ENCODE peak calls at places on chromosomes 7 and 10, in five cellular contexts. N, J, S, F and D are unnamed samples.

GRCh38 chr10:64271983-64272382 is 750.8 kb downstream of the REEP3 start:
- DNase-seq in J (no peak), N (no peak), S (no peak), F (no peak), D (no peak)

GRCh38 chr10:91603931-91604331 is 28.9 kb downstream of the PPP1R3C start:
- DNase-seq in S (peak; percentile 79), J (no peak), N (no peak), F (no peak), D (peak; percentile 86)

GRCh38 chr10:29256531-29256930 is 32.3 kb upstream of the LYZL1 start:
- DNase-seq in N (no peak), J (no peak), S (no peak), F (no peak), D (no peak)

GRCh38 chr7:141950796-141951195 is 4.0 kb upstream of the CLEC5A start:
- DNase-seq in N (no peak), J (no peak), S (no peak), F (no peak), D (no peak)

GRCh38 chr10:30587522-30588031 is 42.0 kb downstream of the LYZL2 start:
- DNase-seq in N (no peak), S (peak; percentile 15), F (no peak), J (peak; percentile 58), D (peak; percentile 17)

GRCh38 chr7:138608292-138608691 is 92.9 kb downstream of the SVOPL start:
- DNase-seq in F (no peak), J (no peak), N (no peak), S (no peak), D (no peak)

GRCh38 chr10:17188644-17189172 is 12.8 kb downstream of the TRDMT1 start:
- DNase-seq in J (no peak), N (no peak), S (no peak), F (no peak), D (no peak)

GRCh38 chr7:29139191-29139590 is 7.1 kb downstream of the CPVL start:
- DNase-seq in F (no peak), N (no peak), S (peak; percentile 89), J (no peak), D (peak; percentile 35)

GRCh38 chr10:77809336-77809735 is 117.2 kb downstream of the DLG5 start:
- DNase-seq in S (no peak), F (no peak), J (no peak), N (no peak), D (no peak)

GRCh38 chr7:21071570-21071969 is 284.9 kb upstream of the SP8 start:
- DNase-seq in S (peak; percentile 15), N (no peak), J (no peak), F (no peak), D (no peak)

GRCh38 chr7:4875391-4875790 is 8.1 kb downstream of the RADIL start:
- DNase-seq in S (no peak), F (no peak), N (no peak), J (no peak), D (no peak)

GRCh38 chr10:29022513-29022912 is 266.4 kb upstream of the LYZL1 start:
- DNase-seq in F (no peak), J (no peak), S (no peak), N (no peak), D (no peak)

GRCh38 chr10:74824184-74825032 is 2.0 kb upstream of the KAT6B start:
- DNase-seq in S (no peak), J (no peak), N (no peak), F (peak; percentile 44), D (no peak)

GRCh38 chr7:99407849-99408346 is 499 bp downstream of the PDAP1 start:
- DNase-seq in N (peak; percentile 39), J (no peak), S (peak; percentile 71), F (no peak), D (peak; percentile 43)

GRCh38 chr10:103829838-103830465 is 25.4 kb downstream of the SH3PXD2A start:
- DNase-seq in S (no peak), N (no peak), F (no peak), J (no peak), D (no peak)

GRCh38 chr7:90923576-90923975 is 327.5 kb downstream of the CDK14 start:
- DNase-seq in J (no peak), N (no peak), F (no peak), S (no peak), D (no peak)

GRCh38 chr10:79386637-79387465 is 39.6 kb downstream of the PPIF start:
- DNase-seq in J (peak; percentile 41), F (no peak), N (no peak), S (no peak), D (no peak)